ENCODE peak calls at places on chromosome 5, in eight cellular contexts. H is substantia nigra; Z is cardiac muscle cell; L is HL-60; N is spleen; W is heart left ventricle; F is CD4-positive, alpha-beta memory T cell; M is MM.1S. I is an unnamed sample.
A peak's percentile ranks its signal among the peaks of the same experiment; 100 is the strongest.

GRCh38 chr5:65624570-65625555 is at the start of the genes SHLD3 and TRAPPC13:
- DNase-seq in W (peak; percentile 85), H (peak; percentile 82), M (peak; percentile 91), L (peak; percentile 60), N (peak; percentile 90), F (peak; percentile 90), Z (peak; percentile 90), I (peak; percentile 81)

GRCh38 chr5:132386644-132387286 is 17.3 kb downstream of the SLC22A5 start:
- DNase-seq in M (peak; percentile 79), W (peak; percentile 75), N (peak; percentile 93), Z (peak; percentile 84), F (peak; percentile 78), H (peak; percentile 43), L (no peak), I (peak; percentile 78)

GRCh38 chr5:147935032-147935431 is 28.7 kb upstream of the C5orf46 start:
- DNase-seq in L (no peak), M (peak; percentile 21), W (no peak), Z (peak; percentile 63), F (no peak), H (no peak), N (no peak), I (no peak)

GRCh38 chr5:65811004-65811403 is 89.0 kb downstream of the NLN start:
- DNase-seq in F (no peak), H (no peak), W (no peak), L (no peak), Z (peak; percentile 67), M (no peak), N (no peak), I (no peak)

GRCh38 chr5:138829341-138829740 is 45.8 kb downstream of the LRRTM2 start:
- DNase-seq in Z (peak; percentile 67), L (no peak), H (no peak), M (no peak), F (no peak), N (no peak), W (no peak), I (no peak)

GRCh38 chr5:114438471-114438870 is 76.6 kb downstream of the KCNN2 start:
- DNase-seq in M (no peak), N (no peak), F (no peak), W (no peak), L (no peak), H (no peak), Z (no peak), I (no peak)

GRCh38 chr5:39494099-39494498 is 69.3 kb upstream of the DAB2 start:
- DNase-seq in F (no peak), Z (peak; percentile 73), N (no peak), L (no peak), W (no peak), M (peak; percentile 77), H (no peak), I (no peak)

GRCh38 chr5:100970646-100971045 is 67.6 kb upstream of the ST8SIA4 start:
- DNase-seq in W (no peak), Z (no peak), N (no peak), H (no peak), F (no peak), L (no peak), M (no peak), I (no peak)

GRCh38 chr5:78754655-78755054 is 106.1 kb upstream of the LHFPL2 start:
- DNase-seq in F (no peak), N (no peak), H (no peak), M (no peak), L (no peak), Z (no peak), W (no peak), I (no peak)

GRCh38 chr5:78758169-78758839 is 109.7 kb upstream of the LHFPL2 start:
- DNase-seq in L (peak; percentile 14), H (no peak), F (no peak), Z (no peak), N (no peak), W (no peak), M (peak; percentile 80), I (no peak)

GRCh38 chr5:78755822-78756429 is 107.4 kb upstream of the LHFPL2 start:
- DNase-seq in L (no peak), M (no peak), W (no peak), N (no peak), Z (no peak), H (no peak), F (no peak), I (no peak)

GRCh38 chr5:78757269-78758053 is 108.9 kb upstream of the LHFPL2 start:
- DNase-seq in L (no peak), M (peak; percentile 24), Z (peak; percentile 72), F (no peak), N (no peak), W (peak; percentile 57), H (no peak), I (no peak)

DNA sequence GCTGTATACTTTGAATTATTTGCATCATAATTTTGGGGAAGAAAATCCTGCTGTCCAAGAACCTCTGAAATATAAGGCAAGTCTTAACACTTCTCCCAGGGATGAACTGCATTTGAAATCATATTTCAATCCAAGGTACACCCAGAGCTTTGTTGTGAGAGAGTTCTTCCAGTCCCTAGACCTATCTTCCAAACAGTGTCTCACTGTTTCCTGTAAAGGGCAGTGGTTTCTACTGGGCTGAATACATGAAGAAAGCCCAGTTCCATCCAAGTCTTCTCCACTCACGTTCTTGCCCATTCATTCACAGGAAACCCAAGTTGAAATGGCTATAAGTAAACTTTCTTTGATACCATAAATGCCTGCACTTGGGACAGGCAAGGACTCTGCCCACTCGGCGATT is 108.3 kb upstream of the LHFPL2 start:
- DNase-seq in M (no peak), N (no peak), F (no peak), W (no peak), L (no peak), H (no peak), Z (no peak), I (no peak)
- H3K27ac ChIP-seq in M (no peak overlapping the region), N (no peak overlapping the region), F (no peak overlapping the region), W (no peak overlapping the region), L (no peak overlapping the region), H (no peak overlapping the region), Z (no peak overlapping the region), I (no peak overlapping the region)

GRCh38 chr5:54634089-54634488 is 116.5 kb downstream of the SNX18 start:
- DNase-seq in W (no peak), N (no peak), Z (no peak), M (no peak), L (no peak), H (no peak), F (no peak), I (no peak)

GRCh38 chr5:54639621-54640020 is 122.1 kb downstream of the SNX18 start:
- DNase-seq in M (no peak), N (no peak), Z (no peak), H (no peak), L (no peak), W (no peak), F (no peak), I (no peak)

GRCh38 chr5:54638090-54638489 is 120.5 kb downstream of the SNX18 start:
- DNase-seq in W (no peak), N (no peak), F (peak; percentile 52), L (no peak), H (no peak), M (peak; percentile 21), Z (no peak), I (no peak)

GRCh38 chr5:54632131-54632551 is 114.6 kb downstream of the SNX18 start:
- DNase-seq in N (peak; percentile 66), H (no peak), F (no peak), M (no peak), Z (peak; percentile 59), W (no peak), L (no peak), I (no peak)

DNA sequence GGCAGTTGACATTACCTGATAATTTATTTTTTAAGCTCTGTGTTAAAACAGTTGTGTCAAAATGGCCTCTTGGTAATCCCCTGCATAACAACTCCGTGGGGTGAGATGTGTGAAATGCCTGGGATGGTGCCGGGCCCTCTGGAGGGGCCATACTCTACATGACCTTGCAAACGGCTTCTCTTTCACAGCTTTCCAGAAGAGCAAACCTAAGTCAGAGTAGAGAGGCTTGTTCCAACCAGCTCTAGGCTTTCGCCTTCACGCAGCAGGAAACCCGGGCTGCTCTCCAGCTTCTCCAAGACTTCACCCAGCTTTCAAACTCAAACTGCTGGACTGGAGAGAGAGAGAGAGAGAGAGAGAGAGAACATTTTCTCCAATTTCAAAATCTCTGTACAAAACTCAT is 120.1 kb downstream of the SNX18 start:
- DNase-seq in H (no peak), N (no peak), Z (peak; percentile 85), W (peak; percentile 52), L (no peak), M (no peak), F (peak; percentile 6), I (peak; percentile 53)
- H3K27ac ChIP-seq in H (no peak overlapping the region), N (no peak overlapping the region), Z (no peak overlapping the region), W (no peak overlapping the region), L (no peak overlapping the region), M (no peak overlapping the region), F (no peak overlapping the region), I (no peak overlapping the region)

GRCh38 chr5:14204011-14204670 is 61.0 kb downstream of the TRIO start:
- DNase-seq in Z (no peak), W (no peak), M (no peak), F (no peak), N (no peak), H (no peak), L (no peak), I (no peak)

GRCh38 chr5:14204785-14205321 is 61.7 kb downstream of the TRIO start:
- DNase-seq in F (no peak), Z (peak; percentile 91), W (peak; percentile 62), N (peak; percentile 82), L (no peak), H (no peak), M (no peak), I (peak; percentile 44)

GRCh38 chr5:14200312-14200990 is 57.3 kb downstream of the TRIO start:
- DNase-seq in M (no peak), H (no peak), F (no peak), N (no peak), W (no peak), L (no peak), Z (no peak), I (no peak)

GRCh38 chr5:14201325-14202061 is 58.4 kb downstream of the TRIO start:
- DNase-seq in W (no peak), N (no peak), H (no peak), Z (peak; percentile 63), F (no peak), M (no peak), L (no peak), I (no peak)

DNA sequence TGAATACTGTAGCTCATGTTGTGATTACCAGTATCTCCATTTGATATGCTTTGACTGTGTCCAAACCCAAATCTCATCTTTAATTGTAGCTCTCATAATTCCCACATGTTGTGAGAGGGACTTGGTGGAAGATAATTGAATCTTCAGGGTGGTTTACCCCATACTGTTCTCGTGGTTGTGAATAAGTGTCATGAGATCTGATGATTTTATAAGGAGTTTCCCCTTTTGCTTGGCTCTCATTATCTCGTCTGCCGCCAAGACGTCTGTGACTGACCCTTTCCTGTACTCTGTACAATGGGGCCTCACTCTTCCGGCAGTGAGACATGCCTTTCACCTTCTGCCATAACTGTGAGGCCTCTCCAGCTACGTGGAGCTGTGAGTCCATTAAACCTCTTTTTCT is 59.3 kb downstream of the TRIO start:
- DNase-seq in N (no peak), F (no peak), Z (peak; percentile 50), W (no peak), H (no peak), M (no peak), L (no peak), I (no peak)
- H3K27ac ChIP-seq in N (no peak overlapping the region), F (no peak overlapping the region), Z (no peak overlapping the region), W (peak overlapping the region; percentile 76), H (no peak overlapping the region), M (no peak overlapping the region), L (peak overlapping the region; percentile 30), I (no peak overlapping the region)

GRCh38 chr5:123120197-123120596 is 31.2 kb downstream of the PRDM6 start:
- DNase-seq in N (no peak), F (no peak), M (no peak), Z (peak; percentile 25), H (no peak), L (no peak), W (no peak), I (no peak)

GRCh38 chr5:123119334-123119986 is 30.4 kb downstream of the PRDM6 start:
- DNase-seq in L (no peak), N (no peak), H (no peak), M (no peak), W (no peak), F (no peak), Z (peak; percentile 84), I (no peak)

GRCh38 chr5:123125172-123125508 is 36.1 kb downstream of the PRDM6 start:
- DNase-seq in W (no peak), L (no peak), N (no peak), F (no peak), M (no peak), Z (no peak), H (no peak), I (no peak)

GRCh38 chr5:123124495-123125171 is 35.6 kb downstream of the PRDM6 start:
- DNase-seq in N (no peak), Z (peak; percentile 71), F (no peak), M (no peak), H (no peak), L (no peak), W (no peak), I (no peak)

DNA sequence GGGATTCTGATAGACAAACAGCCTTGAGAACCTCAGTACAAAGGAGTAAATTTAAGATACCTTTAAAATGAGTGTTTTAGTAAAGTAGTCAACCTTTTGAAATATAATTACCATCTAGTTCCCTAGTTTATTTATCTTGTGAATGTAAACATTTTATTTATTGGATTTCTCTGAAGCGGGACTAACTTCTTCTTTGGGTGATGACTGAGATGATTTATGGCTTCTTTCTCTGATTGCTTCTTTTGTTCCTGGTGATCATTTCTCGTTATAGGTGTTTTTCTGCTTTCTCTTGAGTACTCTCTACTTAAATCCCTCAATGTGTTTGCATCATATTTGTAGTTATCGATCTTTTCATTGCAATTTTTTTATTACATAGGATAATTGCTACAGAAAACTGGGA is 33.2 kb downstream of the PRDM6 start:
- DNase-seq in Z (no peak), L (no peak), M (no peak), W (no peak), N (no peak), H (no peak), F (no peak), I (no peak)
- H3K27ac ChIP-seq in Z (no peak overlapping the region), L (no peak overlapping the region), M (no peak overlapping the region), W (no peak overlapping the region), N (no peak overlapping the region), H (no peak overlapping the region), F (no peak overlapping the region), I (no peak overlapping the region)

I was measured in stomach.